ENCODE peak calls at places on chromosomes 16 and 17, in seven cellular contexts. A, J, B, L, D, W and Q are unnamed samples.

GRCh38 chr17:7930841-7931631 is 710 bp downstream of the TRAPPC1 start:
- DNase-seq in A (no peak), J (no peak), D (no peak), W (no peak), B (no peak), L (no peak), Q (no peak)

GRCh38 chr16:49120631-49121030 is 161.0 kb downstream of the CBLN1 start:
- DNase-seq in A (no peak), J (no peak), B (no peak), D (no peak), W (no peak), L (no peak), Q (no peak)

GRCh38 chr17:78611636-78612035 is 34.4 kb upstream of the DNAH17 start:
- DNase-seq in A (no peak), D (no peak), W (no peak), L (peak; percentile 12), J (no peak), B (no peak), Q (no peak)

GRCh38 chr16:89243664-89244063 is 26.2 kb downstream of the ZNF778 start:
- DNase-seq in W (no peak), D (no peak), B (no peak), J (no peak), A (no peak), L (no peak), Q (no peak)

GRCh38 chr16:67801889-67802288 is 4.5 kb downstream of the RANBP10 start:
- DNase-seq in B (no peak), L (no peak), J (no peak), W (no peak), A (peak; percentile 57), D (no peak), Q (no peak)

GRCh38 chr17:67730706-67731105 is 13.0 kb downstream of the NOL11 start:
- DNase-seq in B (no peak), D (no peak), J (no peak), L (no peak), W (no peak), A (no peak), Q (no peak)

GRCh38 chr17:71486171-71486740 is 634.6 kb upstream of the SOX9 start:
- DNase-seq in J (no peak), A (no peak), L (no peak), W (no peak), D (no peak), B (no peak), Q (no peak)

GRCh38 chr17:40253565-40253964 is 34.1 kb upstream of the CDC6 start:
- DNase-seq in L (no peak), W (no peak), A (no peak), J (no peak), B (no peak), D (no peak), Q (no peak)

GRCh38 chr16:48627148-48627547 is 17.2 kb upstream of the N4BP1 start:
- DNase-seq in A (no peak), W (no peak), D (no peak), L (no peak), J (no peak), B (no peak), Q (no peak)

GRCh38 chr16:12362482-12363458 is 386.2 kb downstream of the SNX29 start:
- DNase-seq in B (no peak), J (no peak), W (no peak), D (no peak), A (no peak), L (no peak), Q (no peak)

GRCh38 chr16:17556276-17557052 is 85.7 kb upstream of the XYLT1 start:
- DNase-seq in A (no peak), D (peak; percentile 59), W (peak; percentile 2), L (peak; percentile 58), B (peak; percentile 34), J (peak; percentile 49), Q (peak; percentile 44)

GRCh38 chr17:33947762-33948161 is 307.3 kb upstream of the CCL2 start:
- DNase-seq in J (no peak), A (no peak), B (no peak), D (no peak), L (no peak), W (no peak), Q (no peak)

GRCh38 chr16:11181889-11182279 is 74.1 kb downstream of the SOCS1 start:
- DNase-seq in B (no peak), W (no peak), D (no peak), J (no peak), A (peak; percentile 64), L (no peak), Q (no peak)

GRCh38 chr17:11122908-11123307 is 118.1 kb upstream of the SHISA6 start:
- DNase-seq in L (no peak), D (no peak), B (no peak), W (no peak), A (no peak), J (no peak), Q (no peak)

GRCh38 chr16:57283214-57283955 is 1.1 kb downstream of the PLLP start:
- DNase-seq in D (no peak), J (no peak), A (no peak), B (no peak), L (no peak), W (no peak), Q (no peak)

GRCh38 chr16:11742041-11742535 is 569 bp downstream of the TXNDC11 start:
- DNase-seq in W (no peak), B (no peak), D (peak; percentile 70), A (no peak), J (peak; percentile 32), L (no peak), Q (peak; percentile 21)

GRCh38 chr17:81911277-81911961 is at the start of gene PCYT2:
- DNase-seq in D (peak; percentile 97), A (peak; percentile 45), L (peak; percentile 100), J (peak; percentile 87), B (peak; percentile 90), W (no peak), Q (peak; percentile 98)

GRCh38 chr16:49026566-49026965 is 255.1 kb downstream of the CBLN1 start:
- DNase-seq in J (no peak), D (no peak), W (no peak), B (no peak), L (no peak), A (no peak), Q (no peak)

DNA sequence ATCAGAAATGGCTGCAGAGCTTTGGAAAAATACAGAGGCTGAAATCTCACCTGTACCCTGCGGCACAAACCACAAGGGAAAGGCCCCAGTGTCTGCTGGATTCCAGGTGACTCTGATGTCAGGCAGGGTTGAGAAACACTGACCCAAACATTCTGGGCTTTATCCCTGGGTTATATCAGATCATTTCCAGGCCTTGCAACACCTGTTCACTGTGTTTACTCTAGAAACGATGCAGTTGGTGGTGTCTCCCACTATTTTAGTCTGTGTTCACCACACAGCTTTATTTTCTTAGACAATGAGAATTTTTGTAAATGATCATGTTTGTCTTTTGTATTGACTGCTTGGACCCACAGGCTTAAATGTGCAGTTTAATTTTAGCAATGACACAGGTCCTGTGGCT is 151.5 kb upstream of the SDK2 start:
- DNase-seq in B (no peak), J (peak; percentile 95), D (no peak), L (no peak), A (no peak), W (no peak), Q (no peak)
- TF ChIP-seq JUND in B (no peak), J (no peak), D (no peak), L (no peak), A (no peak), W (no peak), Q (no peak)

DNA sequence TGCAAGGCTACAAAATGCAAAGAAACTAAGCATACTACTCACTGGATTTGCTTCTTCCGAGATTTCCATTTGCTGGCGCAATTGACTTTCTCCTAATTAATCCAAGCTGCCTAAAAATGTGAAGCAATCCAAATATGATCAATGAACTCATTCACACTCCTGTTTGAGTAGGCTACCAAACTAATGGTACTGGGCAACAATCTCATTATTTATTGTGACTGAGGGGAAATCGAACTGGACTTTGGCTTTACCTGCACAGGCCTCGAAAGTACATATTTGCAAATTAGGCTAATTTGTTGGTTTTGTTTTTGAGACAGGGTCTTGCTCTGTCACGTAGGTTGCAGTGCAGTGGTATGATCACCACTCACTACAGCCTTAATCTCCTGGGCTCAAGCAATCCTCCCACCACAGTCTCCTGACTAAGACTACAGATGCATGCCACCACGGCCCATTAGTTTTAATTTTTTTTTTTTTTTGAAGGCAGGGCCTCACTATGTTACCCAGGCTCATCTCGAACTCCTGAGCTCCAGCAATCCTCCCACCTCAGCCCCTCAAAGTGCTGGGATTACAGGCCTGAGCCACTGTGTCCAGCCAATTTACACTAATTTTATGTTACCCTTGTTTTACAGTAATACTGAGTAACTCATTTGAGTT is 2.6 kb downstream of the ERI2 start:
- DNase-seq in B (no peak), L (no peak), D (no peak), W (no peak), A (no peak), J (peak; percentile 75), Q (no peak)
- TF ChIP-seq JUND in B (no peak), L (no peak), D (no peak), W (no peak), A (no peak), J (no peak), Q (no peak)

GRCh38 chr17:80443498-80443897 is 28.5 kb downstream of the ENDOV start:
- DNase-seq in L (no peak), D (no peak), B (no peak), W (no peak), A (no peak), J (no peak), Q (no peak)

GRCh38 chr17:80442764-80443163 is 27.8 kb downstream of the ENDOV start:
- DNase-seq in W (no peak), L (no peak), D (no peak), A (no peak), J (no peak), B (no peak), Q (no peak)

GRCh38 chr17:80441598-80442304 is 26.8 kb downstream of the ENDOV start:
- DNase-seq in L (no peak), A (no peak), W (no peak), B (no peak), D (no peak), J (no peak), Q (no peak)

GRCh38 chr17:80442305-80442659 is 27.3 kb downstream of the ENDOV start:
- DNase-seq in D (no peak), B (no peak), A (no peak), L (no peak), W (no peak), J (no peak), Q (no peak)

GRCh38 chr17:80441133-80441578 is 26.2 kb downstream of the ENDOV start:
- DNase-seq in L (peak; percentile 59), J (peak; percentile 35), W (no peak), B (no peak), A (no peak), D (peak; percentile 93), Q (peak; percentile 68)
- TF ChIP-seq JUND in L (no peak), J (peak; percentile 24), W (no peak), B (no peak), A (no peak), D (no peak), Q (no peak)

GRCh38 chr17:38428643-38429371 is 543 bp downstream of the ARHGAP23 start:
- DNase-seq in J (no peak), B (no peak), L (peak; percentile 66), D (no peak), W (no peak), A (no peak), Q (no peak)
- TF ChIP-seq JUND in J (no peak), B (no peak), L (peak; percentile 71), D (no peak), W (no peak), A (no peak), Q (no peak)